ENCODE peak calls at places on chromosomes 4 and X, in five cellular contexts. B is body of pancreas, A is psoas muscle, Y is choroid plexus epithelial cell, U is right lobe of liver. X is an unnamed sample.

GRCh38 chrX:110759785-110760184 is 35.8 kb downstream of the CHRDL1 start:
- DNase-seq in A (no peak), B (no peak), U (no peak), Y (no peak), X (peak)

GRCh38 chr4:168631241-168632151 is 134.6 kb downstream of the PALLD start:
- DNase-seq in Y (peak), B (peak), U (peak), A (peak), X (peak)

GRCh38 chr4:101977096-101977495 is 186.6 kb downstream of the BANK1 start:
- DNase-seq in U (no peak), A (peak), Y (peak), B (no peak), X (peak)

GRCh38 chr4:38563703-38564490 is 100.1 kb upstream of the KLF3 start:
- DNase-seq in B (no peak), A (no peak), U (no peak), Y (peak), X (no peak)

GRCh38 chrX:4925911-4926310 is 1212.5 kb upstream of the PRKX start:
- DNase-seq in A (no peak), B (no peak), Y (no peak), U (no peak), X (no peak)

GRCh38 chr4:3256230-3257124 is 7.5 kb downstream of the MSANTD1 start:
- DNase-seq in A (no peak), B (no peak), Y (no peak), U (no peak), X (no peak)

GRCh38 chrX:40632199-40632598 is 9.0 kb downstream of the MPC1L start:
- DNase-seq in A (no peak), U (no peak), Y (no peak), B (no peak), X (no peak)

GRCh38 chr4:38832206-38832605 is 24.4 kb downstream of the TLR6 start:
- DNase-seq in A (no peak), Y (no peak), B (no peak), U (no peak), X (no peak)

GRCh38 chr4:154349829-154350228 is 141.8 kb downstream of the DCHS2 start:
- DNase-seq in Y (peak), B (no peak), U (no peak), A (no peak), X (peak)

GRCh38 chrX:4710618-4711433 is 997.4 kb upstream of the PRKX start:
- DNase-seq in B (peak), Y (no peak), U (no peak), A (no peak), X (peak)

GRCh38 chr4:186500721-186501304 is 54.6 kb downstream of the MTNR1A start:
- DNase-seq in B (no peak), Y (peak), A (no peak), U (no peak), X (no peak)

GRCh38 chrX:72088761-72089160 is 43.0 kb downstream of the RTL5 start:
- DNase-seq in A (no peak), Y (no peak), U (no peak), B (no peak), X (no peak)

GRCh38 chrX:129690435-129690834 is 35.7 kb upstream of the APLN start:
- DNase-seq in B (no peak), Y (no peak), U (no peak), A (peak), X (peak)

GRCh38 chrX:135003876-135004623 is 13.3 kb downstream of the SMIM10 start:
- DNase-seq in B (peak), A (peak), Y (peak), U (peak), X (peak)

GRCh38 chr4:100106982-100107381 is 83.3 kb downstream of the DDIT4L start:
- DNase-seq in B (no peak), Y (no peak), A (no peak), U (no peak), X (no peak)

GRCh38 chr4:8821151-8821950 is 50.3 kb downstream of the HMX1 start:
- DNase-seq in Y (no peak), B (no peak), A (no peak), U (no peak), X (no peak)

GRCh38 chrX:134642394-134642793 is 15.9 kb downstream of the PLAC1 start:
- DNase-seq in U (no peak), Y (no peak), A (no peak), B (no peak), X (no peak)

GRCh38 chrX:44042124-44042523 is 68.9 kb upstream of the NDP start:
- DNase-seq in Y (peak), A (no peak), U (no peak), B (no peak), X (no peak)

GRCh38 chr4:110586137-110586850 is 36.6 kb downstream of the PITX2 start:
- DNase-seq in A (no peak), U (no peak), B (no peak), Y (peak), X (peak)

GRCh38 chr4:169620846-169621228 is 459 bp downstream of the CLCN3 start:
- DNase-seq in B (peak), U (no peak), Y (peak), A (no peak), X (no peak)

GRCh38 chrX:100748133-100748532 is 16.2 kb upstream of the SYTL4 start:
- DNase-seq in A (no peak), Y (no peak), U (no peak), B (no peak), X (no peak)

GRCh38 chrX:9144643-9145290 is 110.8 kb upstream of the FAM9B start:
- DNase-seq in A (no peak), Y (peak), B (no peak), U (no peak), X (no peak)

GRCh38 chr4:37383579-37384229 is 139.2 kb downstream of the NWD2 start:
- DNase-seq in A (no peak), U (no peak), B (peak), Y (peak), X (peak)

GRCh38 chrX:150934453-150934852 is 36.0 kb upstream of the CD99L2 start:
- DNase-seq in U (no peak), B (no peak), Y (peak), A (no peak), X (peak)

GRCh38 chr4:165347647-165348569 is 20.4 kb downstream of the MSMO1 start:
- DNase-seq in Y (no peak), A (no peak), U (no peak), B (no peak), X (no peak)

GRCh38 chr4:1554246-1554875 is 129.8 kb downstream of the FAM53A start:
- DNase-seq in Y (no peak), U (no peak), A (no peak), B (no peak), X (no peak)

GRCh38 chrX:153488231-153488914 is 6.4 kb upstream of the BGN start:
- DNase-seq in Y (peak), B (no peak), A (peak), U (no peak), X (peak)

GRCh38 chrX:154401045-154401799 is 3.0 kb downstream of the RPL10 start:
- DNase-seq in Y (peak), U (peak), A (no peak), B (peak), X (peak)

GRCh38 chrX:84363054-84363453 is 139.2 kb downstream of the HDX start:
- DNase-seq in Y (no peak), U (no peak), B (no peak), A (no peak), X (peak)

GRCh38 chr4:55445921-55446577 is 50.3 kb downstream of the TMEM165 start:
- DNase-seq in U (no peak), A (no peak), Y (peak), B (no peak), X (peak)

GRCh38 chr4:40910706-40911105 is 161.0 kb downstream of the NSUN7 start:
- DNase-seq in A (no peak), U (no peak), Y (peak), B (no peak), X (peak)

GRCh38 chr4:109406337-109406931 is 27.2 kb upstream of the SEC24B start:
- DNase-seq in B (no peak), A (no peak), U (no peak), Y (peak), X (peak)

GRCh38 chrX:107753186-107753585 is 22.4 kb downstream of the TSC22D3 start:
- DNase-seq in U (no peak), A (no peak), Y (no peak), B (no peak), X (no peak)

GRCh38 chrX:41556958-41557357 is 109.8 kb downstream of the NYX start:
- DNase-seq in B (no peak), Y (no peak), U (no peak), A (no peak), X (no peak)

GRCh38 chr4:158823461-158823873 is 54.6 kb downstream of the FNIP2 start:
- DNase-seq in Y (peak), B (no peak), U (no peak), A (no peak), X (peak)

DNA sequence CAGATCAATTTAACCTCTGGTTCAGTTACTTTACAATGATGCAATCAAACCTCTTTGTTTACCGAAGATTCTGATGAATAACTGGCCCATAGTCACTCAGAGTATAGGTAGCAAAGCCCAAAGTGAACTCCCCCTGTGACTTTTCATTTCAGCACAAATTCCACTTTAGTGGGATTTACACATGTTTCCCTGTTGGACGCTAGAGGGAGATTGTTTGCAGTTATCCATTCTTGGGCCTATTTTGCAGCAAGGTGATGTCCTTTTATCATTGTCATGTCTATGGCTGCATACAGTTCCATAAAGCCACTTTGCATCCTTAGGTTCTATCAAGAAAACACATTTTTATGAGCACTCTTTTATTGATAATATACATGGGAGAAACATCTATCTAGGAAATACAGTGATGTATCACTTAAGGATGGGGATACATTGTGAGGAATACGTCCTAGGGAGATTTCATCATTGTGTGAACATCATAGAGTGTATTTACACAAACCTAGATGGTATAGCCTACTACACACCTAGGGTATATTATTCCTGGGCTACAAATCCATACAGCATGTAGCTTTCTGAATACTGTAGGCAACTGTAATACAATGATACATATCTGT is 14.5 kb upstream of the DKK2 start:
- DNase-seq in B (no peak), U (no peak), A (no peak), Y (peak), X (peak)
- TF ChIP-seq CTCF in B (peak), U (peak), A (peak), Y (peak), X (peak)

GRCh38 chrX:24694825-24695224 is 1.1 kb downstream of the POLA1 start:
- DNase-seq in Y (no peak), B (no peak), U (no peak), A (no peak), X (peak)

GRCh38 chrX:24693453-24694202 is at the start of gene POLA1:
- DNase-seq in A (peak), B (peak), U (peak), Y (peak), X (peak)

GRCh38 chrX:24696241-24696640 is 2.5 kb downstream of the POLA1 start:
- DNase-seq in Y (peak), U (no peak), B (no peak), A (no peak), X (no peak)

GRCh38 chrX:24692305-24692704 is 1.4 kb upstream of the POLA1 start:
- DNase-seq in Y (no peak), A (no peak), B (no peak), U (no peak), X (no peak)
- H3K4me3 ChIP-seq in Y (no peak), A (no peak), B (no peak), U (no peak), X (no peak)

DNA sequence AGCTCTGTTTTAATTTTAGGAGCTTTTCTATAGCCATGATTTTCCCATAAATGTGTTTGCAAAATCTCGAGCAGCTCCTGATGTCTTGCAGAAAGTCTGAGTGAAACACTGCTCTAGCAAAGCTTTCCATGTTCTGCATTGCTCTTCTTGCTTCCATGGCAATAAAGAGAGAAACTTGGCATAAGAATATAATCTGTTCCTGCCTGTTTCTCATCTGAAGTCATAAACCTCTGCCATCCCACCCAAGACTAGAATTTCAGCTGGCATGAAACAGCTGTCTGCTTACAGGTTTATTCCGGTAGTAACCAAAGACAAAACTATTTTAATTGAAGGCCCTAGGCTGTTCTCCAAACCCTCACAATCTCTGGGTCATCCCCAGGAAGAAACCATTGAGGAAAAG is 254.5 kb downstream of the SPRY1 start:
- DNase-seq in B (no peak), Y (no peak), A (no peak), U (no peak), X (peak)
- TF ChIP-seq CTCF in B (no peak), Y (no peak), A (no peak), U (no peak), X (no peak)

GRCh38 chr4:122710434-122711308 is 21.8 kb upstream of the BBS12 start:
- DNase-seq in Y (peak), U (no peak), A (no peak), B (no peak), X (peak)
- H3K4me3 ChIP-seq in Y (no peak), U (no peak), A (peak), B (no peak), X (no peak)

X was measured in fibroblast of the aortic adventitia.